ENCODE peak calls at places on chromosomes 1 and 21, in four cellular contexts. S is HL-60, F is bronchial epithelial cell, R is hepatocyte. U is an unnamed sample.
A peak's percentile ranks its signal among the peaks of the same experiment; 100 is the strongest.

GRCh38 chr21:45846373-45847160 is 135.0 kb upstream of the COL6A1 start:
- DNase-seq in S (no peak), F (no peak), R (peak; percentile 64), U (no peak)

GRCh38 chr1:8283058-8283884 is 34.6 kb upstream of the SLC45A1 start:
- DNase-seq in S (peak; percentile 34), F (no peak), R (no peak), U (peak; percentile 63)

GRCh38 chr1:19720174-19720573 is 55.5 kb downstream of the HTR6 start:
- DNase-seq in S (no peak), F (no peak), R (no peak), U (no peak)

GRCh38 chr1:55120538-55120937 is 81.2 kb downstream of the PCSK9 start:
- DNase-seq in S (no peak), F (peak; percentile 51), R (no peak), U (no peak)

GRCh38 chr1:234515411-234515810 is 36.4 kb upstream of the TARBP1 start:
- DNase-seq in S (no peak), F (peak; percentile 64), R (peak; percentile 44), U (no peak)

GRCh38 chr1:244214009-244214967 is 163.2 kb downstream of the ZBTB18 start:
- DNase-seq in S (no peak), F (peak; percentile 8), R (peak; percentile 64), U (peak; percentile 76)

GRCh38 chr1:94708299-94708685 is 111.9 kb upstream of the SLC44A3 start:
- DNase-seq in S (no peak), F (peak; percentile 64), R (no peak), U (no peak)

GRCh38 chr1:63877816-63878215 is 104.0 kb downstream of the ROR1 start:
- DNase-seq in S (no peak), F (peak; percentile 67), R (no peak), U (no peak)

GRCh38 chr1:82161651-82162238 is 361.0 kb downstream of the ADGRL2 start:
- DNase-seq in S (no peak), F (no peak), R (peak; percentile 8), U (no peak)

GRCh38 chr1:186741640-186742039 is 61.4 kb upstream of the PTGS2 start:
- DNase-seq in S (no peak), F (peak; percentile 75), R (no peak), U (no peak)

GRCh38 chr1:10530281-10530740 is 55.6 kb downstream of the PEX14 start:
- DNase-seq in S (no peak), F (peak; percentile 65), R (peak; percentile 87), U (no peak)

GRCh38 chr1:201921952-201922558 is 24.3 kb downstream of the LMOD1 start:
- DNase-seq in S (no peak), F (no peak), R (no peak), U (no peak)

GRCh38 chr1:44507490-44508396 is 102.7 kb downstream of the RNF220 start:
- DNase-seq in S (no peak), F (no peak), R (no peak), U (no peak)

GRCh38 chr21:14453964-14454641 is 71.2 kb upstream of the HSPA13 start:
- DNase-seq in S (peak; percentile 10), F (no peak), R (no peak), U (no peak)

GRCh38 chr1:186183219-186183618 is 191.8 kb downstream of the TPR start:
- DNase-seq in S (no peak), F (peak; percentile 96), R (no peak), U (peak; percentile 49)

DNA sequence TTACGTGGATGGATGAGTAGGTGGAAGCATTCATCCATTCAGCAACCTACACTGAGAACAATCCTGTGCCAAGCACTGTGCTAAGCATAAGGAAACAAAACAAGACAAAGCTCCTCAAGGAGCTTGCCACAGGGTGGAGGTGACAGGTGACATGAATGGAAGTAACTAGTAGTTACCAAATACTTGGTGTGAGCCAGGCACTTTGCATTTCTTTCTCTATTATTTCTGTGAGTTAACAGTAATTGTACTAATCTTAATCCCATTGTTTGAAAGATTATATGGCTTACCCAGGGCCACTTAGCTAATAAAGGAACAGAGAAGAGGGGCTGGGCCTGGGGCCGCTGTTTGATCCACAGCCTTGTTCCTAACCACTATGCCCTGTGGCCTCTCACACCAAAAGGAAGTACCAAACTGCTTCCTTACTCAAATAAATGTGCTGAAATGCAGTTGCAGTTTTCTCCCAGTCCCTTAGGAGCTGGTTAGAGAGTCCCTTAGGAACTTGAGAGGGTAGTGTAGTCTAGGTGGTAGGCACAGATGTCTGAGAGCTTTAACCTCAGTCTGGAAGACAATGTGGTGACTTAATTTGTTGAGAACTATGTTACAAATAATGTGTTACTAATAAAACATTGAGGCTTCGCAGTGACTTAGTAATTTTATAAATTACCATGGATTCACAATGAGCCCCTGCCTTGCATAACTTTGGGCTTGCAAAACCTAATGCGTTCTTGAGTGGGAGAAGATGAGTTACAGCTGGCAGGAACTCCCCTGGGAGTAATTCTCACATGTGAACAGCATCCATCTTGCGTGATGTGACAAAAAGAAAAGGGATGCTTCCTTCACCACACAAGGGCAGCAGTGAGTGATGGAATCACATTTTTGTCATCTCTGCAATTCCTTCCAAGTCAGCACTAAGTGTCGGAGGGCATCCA is 69.8 kb downstream of the MPZL1 start:
- DNase-seq in S (peak; percentile 57), F (no peak), R (peak; percentile 28), U (peak; percentile 59)
- TF ChIP-seq CTCF in S (no peak), F (no peak), R (no peak), U (no peak)

DNA sequence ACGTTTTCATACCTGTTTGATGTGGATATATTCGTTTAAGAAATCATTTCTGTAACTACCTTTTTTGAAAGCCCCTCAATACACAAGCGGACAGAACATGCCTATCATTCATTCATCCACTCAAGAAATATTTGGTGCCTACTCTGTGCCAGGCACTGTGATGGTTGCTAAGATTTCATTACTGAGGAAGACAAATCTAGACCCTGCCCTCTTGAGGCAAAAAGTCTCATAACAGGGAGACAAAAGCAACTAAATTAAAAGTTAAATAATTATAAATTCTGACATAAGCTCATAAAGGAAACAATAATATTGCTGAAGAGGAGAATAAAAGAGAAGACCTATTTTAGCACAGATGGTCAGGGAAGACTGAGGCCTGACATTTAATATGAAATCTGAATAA is 203.5 kb upstream of the ZNHIT6 start:
- DNase-seq in S (no peak), F (peak; percentile 15), R (no peak), U (no peak)
- TF ChIP-seq CTCF in S (no peak), F (no peak), R (peak; percentile 27), U (no peak)

DNA sequence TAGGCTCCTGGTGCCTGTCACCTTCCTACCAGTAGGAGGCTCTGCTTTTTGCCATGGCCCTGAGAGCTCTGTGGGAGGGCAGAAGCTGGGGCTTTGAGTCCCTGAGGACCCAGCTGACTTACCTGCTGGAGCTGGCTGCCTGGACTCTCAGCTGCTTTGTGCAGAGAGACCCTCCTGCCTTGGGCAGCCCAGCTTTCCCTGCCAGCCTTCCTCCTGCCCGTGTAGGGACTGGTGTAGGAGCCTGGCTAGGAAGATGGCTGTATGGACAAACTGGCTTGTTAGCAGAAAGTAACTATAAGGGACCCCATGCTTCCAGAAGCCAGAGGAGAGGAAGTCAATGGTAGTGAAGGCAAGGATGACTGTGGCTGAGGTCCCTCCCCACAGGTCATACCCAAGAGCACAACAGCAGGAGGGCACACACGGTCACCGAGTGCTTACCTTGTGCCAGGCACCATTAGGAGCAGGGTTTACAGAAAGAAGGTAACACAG is 9.7 kb upstream of the CELSR2 start:
- DNase-seq in S (peak; percentile 36), F (peak; percentile 76), R (peak; percentile 63), U (no peak)
- TF ChIP-seq CTCF in S (peak; percentile 27), F (peak; percentile 86), R (peak; percentile 50), U (peak; percentile 57)

GRCh38 chr1:9314101-9314500 is 21.4 kb downstream of the SPSB1 start:
- DNase-seq in S (no peak), F (no peak), R (no peak), U (no peak)
- TF ChIP-seq CTCF in S (no peak), F (no peak), R (no peak), U (no peak)